ENCODE peak calls at places on chromosomes 3 and 15, in ten cellular contexts. P, X, N, U, R, F, T, K, O and C are unnamed samples.

GRCh38 chr15:74373731-74374647 is 6.5 kb upstream of the CYP11A1 start:
- DNase-seq in R (no peak), X (peak), P (peak), O (peak), T (peak), N (peak), K (peak), F (peak), U (peak), C (peak)

GRCh38 chr3:178536271-178537079 is at the start of gene KCNMB2:
- DNase-seq in U (no peak), R (no peak), P (no peak), T (no peak), X (peak), K (no peak), O (no peak), N (no peak), F (no peak), C (peak)

GRCh38 chr3:47664519-47664918 is 85.9 kb upstream of the CSPG5 start:
- DNase-seq in P (no peak), N (no peak), O (no peak), T (no peak), F (no peak), X (peak), R (no peak), U (peak), K (no peak), C (no peak)

GRCh38 chr3:155517907-155518306 is 224.4 kb upstream of the STRIT1 start:
- DNase-seq in T (peak), N (no peak), F (no peak), K (no peak), O (no peak), X (no peak), P (no peak), R (no peak), U (no peak), C (no peak)

GRCh38 chr15:75694241-75695182 is 18.1 kb downstream of the CSPG4 start:
- DNase-seq in U (peak), X (peak), F (peak), R (peak), O (peak), P (no peak), N (peak), T (peak), K (peak), C (peak)

GRCh38 chr3:135565481-135565880 is 400.0 kb upstream of the PPP2R3A start:
- DNase-seq in T (peak), O (no peak), P (no peak), N (no peak), U (no peak), K (no peak), F (no peak), X (no peak), R (peak), C (no peak)

GRCh38 chr15:85671156-85671555 is 123.6 kb downstream of the KLHL25 start:
- DNase-seq in U (no peak), N (no peak), P (no peak), T (no peak), R (no peak), K (no peak), O (no peak), F (no peak), X (no peak), C (no peak)

GRCh38 chr3:14562441-14562840 is 22.3 kb upstream of the GRIP2 start:
- DNase-seq in N (no peak), T (no peak), X (no peak), O (no peak), R (no peak), P (no peak), K (no peak), F (no peak), U (no peak), C (peak)

GRCh38 chr15:74723754-74724334 is 1.5 kb downstream of the CYP1A1 start:
- DNase-seq in T (peak), U (peak), R (no peak), F (no peak), P (no peak), K (no peak), N (peak), X (peak), O (no peak), C (peak)

GRCh38 chr3:188232676-188233075 is 78.7 kb downstream of the LPP start:
- DNase-seq in T (no peak), N (no peak), X (no peak), P (no peak), O (no peak), F (no peak), K (no peak), U (no peak), R (no peak), C (no peak)

GRCh38 chr3:86950717-86951116 is 40.2 kb downstream of the VGLL3 start:
- DNase-seq in N (no peak), O (no peak), X (no peak), P (no peak), F (no peak), R (no peak), U (no peak), K (no peak), T (no peak), C (no peak)

GRCh38 chr3:30258426-30259392 is 347.7 kb upstream of the TGFBR2 start:
- DNase-seq in K (no peak), R (no peak), F (no peak), N (no peak), T (peak), U (peak), O (no peak), X (no peak), P (no peak), C (no peak)

GRCh38 chr3:15055019-15055557 is 10.0 kb downstream of the MRPS25 start:
- DNase-seq in N (no peak), P (no peak), T (no peak), X (no peak), U (no peak), R (no peak), O (no peak), F (no peak), K (no peak), C (peak)

GRCh38 chr3:115518100-115518852 is 105.0 kb upstream of the GAP43 start:
- DNase-seq in X (peak), U (no peak), R (peak), P (no peak), T (peak), F (peak), O (peak), N (peak), K (no peak), C (peak)

GRCh38 chr3:51966486-51966885 is 768 bp downstream of the PCBP4 start:
- DNase-seq in K (no peak), P (no peak), T (no peak), X (no peak), O (no peak), F (no peak), N (no peak), U (no peak), R (no peak), C (no peak)
- H3K4me3 ChIP-seq in K (peak), P (peak), T (peak), X (peak), O (peak), F (peak), N (peak), U (peak), R (peak), C (peak)

DNA sequence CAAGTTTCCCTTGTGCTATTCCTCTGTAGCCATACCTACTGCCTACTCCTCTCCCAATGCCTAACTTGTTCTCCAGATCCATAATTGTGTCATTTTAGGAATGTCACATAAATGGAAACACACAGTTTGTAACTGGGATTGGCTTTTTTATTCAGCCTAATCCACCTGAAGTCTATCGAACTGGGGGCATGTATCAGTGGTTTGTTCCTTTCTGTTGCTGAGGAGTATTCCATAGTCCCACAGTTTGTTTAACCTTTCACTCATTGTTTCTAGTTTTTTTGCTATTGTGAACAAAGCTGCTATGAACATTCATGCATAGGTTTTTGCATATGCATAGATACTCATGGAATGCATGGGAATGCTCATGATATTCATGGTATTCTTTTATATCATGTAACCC is 25.8 kb upstream of the LRRC34 start:
- DNase-seq in N (no peak), F (no peak), K (no peak), O (no peak), U (no peak), R (no peak), P (no peak), T (no peak), X (no peak), C (no peak)
- TF ChIP-seq CTCF in N (no peak), F (no peak), K (no peak), O (no peak), U (no peak), R (no peak), P (no peak), T (no peak), X (no peak), C (no peak)

GRCh38 chr15:24858737-24859601 is 95.8 kb upstream of the SNRPN start:
- DNase-seq in R (no peak), T (no peak), K (no peak), P (no peak), X (peak), U (no peak), N (no peak), O (no peak), F (no peak), C (no peak)

GRCh38 chr15:24857777-24858176 is 97.0 kb upstream of the SNRPN start:
- DNase-seq in X (peak), F (no peak), N (no peak), K (no peak), P (no peak), O (no peak), R (no peak), T (no peak), U (no peak), C (no peak)

GRCh38 chr15:24861014-24861690 is 93.6 kb upstream of the SNRPN start:
- DNase-seq in F (no peak), P (no peak), O (no peak), U (no peak), T (no peak), X (no peak), K (no peak), R (no peak), N (no peak), C (no peak)

GRCh38 chr15:24856397-24857093 is 98.2 kb upstream of the SNRPN start:
- DNase-seq in K (no peak), F (no peak), R (no peak), T (no peak), N (peak), P (no peak), X (peak), U (no peak), O (peak), C (no peak)

GRCh38 chr15:24857094-24857437 is 97.7 kb upstream of the SNRPN start:
- DNase-seq in U (no peak), K (no peak), N (no peak), R (no peak), F (no peak), X (peak), P (no peak), T (no peak), O (no peak), C (no peak)
- H3K4me3 ChIP-seq in U (no peak), K (no peak), N (peak), R (no peak), F (peak), X (peak), P (no peak), T (no peak), O (peak), C (no peak)

DNA sequence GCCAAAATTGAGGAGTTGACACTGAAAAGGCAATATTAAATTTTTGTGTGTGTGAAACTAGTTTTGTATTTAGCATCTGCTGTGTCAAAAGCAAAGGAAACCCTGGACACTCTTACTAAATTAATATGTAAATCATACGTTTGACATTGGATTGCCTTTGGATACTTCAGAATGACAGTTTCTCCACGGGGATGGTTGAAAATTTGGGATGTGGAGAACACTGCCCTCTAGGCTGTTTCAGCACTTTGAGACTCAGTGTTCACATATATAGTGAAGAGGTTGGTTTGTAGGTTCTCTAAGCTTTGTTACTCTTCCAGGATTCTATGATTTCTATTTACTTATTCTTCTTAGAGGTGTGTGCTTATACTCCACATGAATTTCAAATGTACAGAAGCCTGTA is 3.0 kb downstream of the ROBO2 start:
- DNase-seq in F (no peak), T (peak), N (no peak), R (no peak), X (peak), U (no peak), O (no peak), K (no peak), P (no peak), C (no peak)
- TF ChIP-seq CTCF in F (no peak), T (peak), N (no peak), R (peak), X (peak), U (no peak), O (no peak), K (no peak), P (no peak), C (peak)

GRCh38 chr15:99106417-99107220 is 1.7 kb downstream of the SYNM start:
- DNase-seq in P (peak), T (no peak), U (no peak), N (peak), R (no peak), X (no peak), K (no peak), O (peak), F (no peak), C (peak)

GRCh38 chr15:99110093-99110492 is 5.2 kb downstream of the SYNM start:
- DNase-seq in N (no peak), X (no peak), F (no peak), R (no peak), O (no peak), U (no peak), K (no peak), P (peak), T (no peak), C (no peak)

GRCh38 chr15:99108993-99109392 is 4.1 kb downstream of the SYNM start:
- DNase-seq in O (no peak), N (no peak), R (no peak), T (no peak), F (no peak), P (peak), U (no peak), K (no peak), X (no peak), C (no peak)

GRCh38 chr15:99110581-99111320 is 5.9 kb downstream of the SYNM start:
- DNase-seq in F (no peak), R (no peak), T (no peak), K (no peak), U (no peak), X (no peak), N (no peak), P (no peak), O (no peak), C (no peak)

GRCh38 chr15:99109555-99110021 is 4.7 kb downstream of the SYNM start:
- DNase-seq in P (peak), T (no peak), X (no peak), N (no peak), O (no peak), K (no peak), R (no peak), F (no peak), U (no peak), C (no peak)
- H3K4me3 ChIP-seq in P (no peak), T (no peak), X (no peak), N (peak), O (peak), K (no peak), R (no peak), F (peak), U (no peak), C (no peak)

GRCh38 chr15:61697796-61698195 is 362.5 kb downstream of the VPS13C start:
- DNase-seq in T (no peak), P (no peak), R (no peak), U (no peak), N (no peak), K (no peak), F (no peak), O (no peak), X (no peak), C (no peak)

GRCh38 chr15:61700803-61701202 is 359.4 kb downstream of the VPS13C start:
- DNase-seq in N (no peak), T (no peak), F (no peak), P (no peak), K (no peak), O (no peak), R (no peak), X (no peak), U (no peak), C (no peak)

GRCh38 chr15:61701455-61701854 is 358.8 kb downstream of the VPS13C start:
- DNase-seq in U (no peak), F (no peak), R (no peak), X (no peak), O (no peak), N (no peak), T (no peak), K (no peak), P (no peak), C (no peak)

GRCh38 chr15:61702224-61703120 is 357.8 kb downstream of the VPS13C start:
- DNase-seq in U (no peak), X (peak), K (no peak), F (no peak), T (no peak), O (no peak), R (no peak), P (no peak), N (no peak), C (no peak)
- TF ChIP-seq CTCF in U (no peak), X (peak), K (no peak), F (no peak), T (no peak), O (no peak), R (no peak), P (no peak), N (no peak), C (no peak)

GRCh38 chr3:76776927-76777326 is 263.0 kb upstream of the ROBO2 start:
- DNase-seq in P (no peak), X (no peak), U (no peak), T (no peak), F (no peak), O (no peak), N (no peak), K (no peak), R (no peak), C (no peak)
- H3K4me3 ChIP-seq in P (no peak), X (no peak), U (no peak), T (no peak), F (no peak), O (no peak), N (no peak), K (no peak), R (no peak), C (no peak)

GRCh38 chr3:40505599-40506462 is at the start of gene ZNF620:
- DNase-seq in N (peak), K (peak), T (no peak), P (peak), R (no peak), O (peak), U (peak), F (peak), X (peak), C (peak)
- TF ChIP-seq CTCF in N (no peak), K (peak), T (peak), P (peak), R (peak), O (peak), U (no peak), F (peak), X (peak), C (peak)

GRCh38 chr3:141337523-141337854 is 30.8 kb upstream of the ZBTB38 start:
- DNase-seq in K (no peak), X (no peak), N (no peak), F (no peak), R (no peak), P (no peak), U (no peak), T (no peak), O (no peak), C (no peak)
- H3K4me3 ChIP-seq in K (no peak), X (no peak), N (no peak), F (no peak), R (no peak), P (no peak), U (no peak), T (no peak), O (no peak), C (no peak)

GRCh38 chr15:38648116-38648843 is 83.7 kb upstream of the RASGRP1 start:
- DNase-seq in N (no peak), T (no peak), O (no peak), U (no peak), F (no peak), R (no peak), X (no peak), P (no peak), K (no peak), C (no peak)

GRCh38 chr15:38646716-38647115 is 82.1 kb upstream of the RASGRP1 start:
- DNase-seq in N (no peak), F (no peak), O (no peak), X (no peak), T (no peak), R (no peak), U (no peak), P (no peak), K (no peak), C (no peak)

GRCh38 chr15:38650384-38650783 is 85.8 kb upstream of the RASGRP1 start:
- DNase-seq in P (no peak), R (no peak), T (no peak), F (no peak), U (no peak), K (no peak), X (no peak), O (no peak), N (no peak), C (no peak)

GRCh38 chr15:38650936-38651327 is 86.3 kb upstream of the RASGRP1 start:
- DNase-seq in F (no peak), X (no peak), U (no peak), T (no peak), N (no peak), R (no peak), P (no peak), K (no peak), O (no peak), C (no peak)

GRCh38 chr15:38647683-38648082 is 83.1 kb upstream of the RASGRP1 start:
- DNase-seq in X (peak), R (no peak), N (no peak), T (no peak), O (no peak), K (no peak), U (peak), P (no peak), F (no peak), C (no peak)
- TF ChIP-seq CTCF in X (peak), R (peak), N (no peak), T (peak), O (peak), K (no peak), U (peak), P (peak), F (peak), C (peak)